ENCODE peak calls at places on chromosomes 13 and 19, in four cellular contexts. F is AG09309, Q is adrenal gland, J is HFFc6. E is an unnamed sample.

GRCh38 chr13:20547479-20547908 is 19.5 kb upstream of the IFT88 start:
- DNase-seq in F (no peak), Q (no peak), J (no peak), E (no peak)

GRCh38 chr13:81058211-81058915 is 717.4 kb upstream of the SPRY2 start:
- DNase-seq in F (no peak), Q (no peak), J (no peak), E (no peak)

GRCh38 chr13:32318072-32318471 is 2.8 kb downstream of the BRCA2 start:
- DNase-seq in F (no peak), Q (no peak), J (no peak), E (no peak)

GRCh38 chr13:52838433-52839107 is 9.9 kb downstream of the PCDH8 start:
- DNase-seq in F (no peak), Q (no peak), J (no peak), E (no peak)

GRCh38 chr13:74168263-74168675 is 34.1 kb upstream of the KLF12 start:
- DNase-seq in F (no peak), Q (no peak), J (no peak), E (no peak)

GRCh38 chr19:46351241-46352041 is 4.6 kb downstream of the PPP5C start:
- DNase-seq in F (no peak), Q (peak), J (peak), E (no peak)

GRCh38 chr19:3136684-3137055 is 837 bp downstream of the GNA15 start:
- DNase-seq in F (no peak), Q (no peak), J (no peak), E (no peak)

GRCh38 chr13:106034201-106034600 is 501.3 kb downstream of the EFNB2 start:
- DNase-seq in F (peak), Q (no peak), J (no peak), E (no peak)

GRCh38 chr13:60348097-60348496 is 48.9 kb upstream of the TDRD3 start:
- DNase-seq in F (no peak), Q (no peak), J (no peak), E (no peak)

GRCh38 chr19:31334101-31334848 is 15.0 kb downstream of the TSHZ3 start:
- DNase-seq in F (no peak), Q (no peak), J (peak), E (no peak)

GRCh38 chr19:27774337-27774736 is 1438.6 kb downstream of the UQCRFS1 start:
- DNase-seq in F (no peak), Q (no peak), J (no peak), E (no peak)

GRCh38 chr19:14848822-14849221 is at the start of gene OR7A10:
- DNase-seq in F (no peak), Q (no peak), J (no peak), E (no peak)

GRCh38 chr19:4375164-4375619 is 25.2 kb downstream of the SH3GL1 start:
- DNase-seq in F (no peak), Q (peak), J (peak), E (no peak)

GRCh38 chr13:19836472-19836871 is 27.0 kb downstream of the ZMYM5 start:
- DNase-seq in F (no peak), Q (no peak), J (peak), E (no peak)

GRCh38 chr19:1469936-1470863 is 8.8 kb downstream of the C19orf25 start:
- DNase-seq in F (no peak), Q (no peak), J (no peak), E (no peak)

GRCh38 chr19:11246941-11247340 is 7.5 kb downstream of the ANGPTL8 start:
- DNase-seq in F (no peak), Q (no peak), J (no peak), E (no peak)

GRCh38 chr13:93230466-93230865 is 3.9 kb downstream of the GPC6 start:
- DNase-seq in F (peak), Q (no peak), J (peak), E (no peak)

GRCh38 chr19:33373701-33374405 is at the start of gene CEBPG:
- DNase-seq in F (no peak), Q (peak), J (peak), E (no peak)

GRCh38 chr13:66994097-66994496 is 236.0 kb downstream of the PCDH9 start:
- DNase-seq in F (no peak), Q (peak), J (no peak), E (no peak)

GRCh38 chr19:6501740-6502648 is at the start of gene TUBB4A:
- DNase-seq in F (no peak), Q (peak), J (no peak), E (no peak)

GRCh38 chr13:80962173-80962572 is 621.2 kb upstream of the SPRY2 start:
- DNase-seq in F (no peak), Q (no peak), J (no peak), E (no peak)

GRCh38 chr19:3792114-3792513 is 5.9 kb upstream of the MATK start:
- DNase-seq in F (no peak), Q (no peak), J (no peak), E (no peak)

GRCh38 chr13:99421758-99422555 is 79.3 kb upstream of the TM9SF2 start:
- DNase-seq in F (no peak), Q (no peak), J (no peak), E (no peak)

GRCh38 chr19:35874392-35874930 is 6.1 kb downstream of the APLP1 start:
- DNase-seq in F (no peak), Q (no peak), J (no peak), E (no peak)

GRCh38 chr13:100584901-100585300 is 3.7 kb downstream of the GGACT start:
- DNase-seq in F (no peak), Q (no peak), J (no peak), E (no peak)

GRCh38 chr13:93687261-93687660 is 460.7 kb downstream of the GPC6 start:
- DNase-seq in F (no peak), Q (no peak), J (peak), E (no peak)

GRCh38 chr19:47186337-47187022 is 44.5 kb downstream of the BBC3 start:
- DNase-seq in F (no peak), Q (no peak), J (no peak), E (no peak)

GRCh38 chr19:5251096-5252065 is 89.2 kb downstream of the PTPRS start:
- DNase-seq in F (no peak), Q (peak), J (no peak), E (no peak)

GRCh38 chr13:40255551-40255950 is 410.9 kb downstream of the FOXO1 start:
- DNase-seq in F (no peak), Q (no peak), J (no peak), E (no peak)

DNA sequence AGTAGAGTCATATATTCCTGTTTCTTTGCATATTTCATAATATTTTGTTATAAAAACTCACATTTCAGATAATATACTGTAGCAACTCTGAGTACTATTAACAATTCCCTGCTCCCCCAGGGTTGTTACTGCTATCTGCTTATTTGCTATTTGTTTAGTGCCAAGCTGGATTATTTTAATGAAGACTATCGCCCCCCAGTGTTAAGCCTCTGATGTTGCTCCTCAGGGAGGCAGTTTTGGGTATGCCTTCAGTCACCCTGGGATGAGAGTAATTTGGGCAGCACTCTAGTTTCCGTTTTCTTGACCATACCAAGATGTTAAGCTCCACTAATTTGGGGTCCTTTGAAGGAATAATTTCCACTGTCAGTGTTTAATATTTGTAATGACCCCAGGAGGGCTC is 46.0 kb downstream of the MICU2 start:
- DNase-seq in F (no peak), Q (no peak), J (peak), E (no peak)
- TF ChIP-seq CTCF in F (peak), Q (peak), J (peak), E (no peak)

GRCh38 chr13:77919351-77920294 is 992 bp upstream of the EDNRB start:
- DNase-seq in F (no peak), Q (peak), J (no peak), E (no peak)

GRCh38 chr13:77916481-77916880 is 2.1 kb downstream of the EDNRB start:
- DNase-seq in F (no peak), Q (no peak), J (no peak), E (no peak)

GRCh38 chr13:77915676-77916075 is 3.0 kb downstream of the EDNRB start:
- DNase-seq in F (no peak), Q (no peak), J (no peak), E (no peak)

GRCh38 chr13:77918391-77919261 is at the start of gene EDNRB:
- DNase-seq in F (no peak), Q (peak), J (no peak), E (no peak)
- TF ChIP-seq CTCF in F (no peak), Q (peak), J (no peak), E (no peak)

GRCh38 chr19:48826606-48827020 is 9.7 kb downstream of the HSD17B14 start:
- DNase-seq in F (no peak), Q (no peak), J (no peak), E (no peak)
- TF ChIP-seq CTCF in F (peak), Q (no peak), J (peak), E (no peak)

DNA sequence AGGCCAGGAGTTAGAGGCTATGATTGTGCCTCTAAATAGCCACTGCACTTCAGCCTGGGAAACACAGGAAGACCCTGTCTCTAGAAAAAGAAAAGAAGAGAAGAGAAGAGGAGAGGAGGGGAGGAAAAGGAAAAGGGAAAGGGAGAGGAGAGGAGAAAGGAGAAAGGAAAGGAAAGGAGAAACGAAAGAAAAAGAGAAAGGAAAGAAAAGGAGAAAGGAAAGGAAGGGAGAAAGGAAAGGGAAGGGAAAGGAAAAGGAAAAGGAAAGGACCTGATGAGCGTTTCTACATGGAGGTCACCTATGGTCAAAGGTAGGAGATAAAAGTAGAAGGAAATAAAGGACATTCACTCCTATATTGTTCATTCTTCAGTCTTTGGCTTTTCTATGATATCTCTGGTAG is 109.1 kb upstream of the TRPC4 start:
- DNase-seq in F (no peak), Q (no peak), J (no peak), E (no peak)
- TF ChIP-seq CTCF in F (no peak), Q (no peak), J (no peak), E (no peak)

GRCh38 chr13:30618938-30619289 is 1.2 kb downstream of the USPL1 start:
- DNase-seq in F (no peak), Q (no peak), J (no peak), E (no peak)

GRCh38 chr13:30615851-30616311 is 1.8 kb upstream of the USPL1 start:
- DNase-seq in F (peak), Q (no peak), J (no peak), E (no peak)

GRCh38 chr13:30616927-30617314 is 799 bp upstream of the USPL1 start:
- DNase-seq in F (peak), Q (peak), J (peak), E (peak)

GRCh38 chr13:30618186-30618937 is 642 bp downstream of the USPL1 start:
- DNase-seq in F (no peak), Q (no peak), J (no peak), E (no peak)

GRCh38 chr13:30617315-30618185 is at the start of gene USPL1:
- DNase-seq in F (peak), Q (peak), J (peak), E (peak)
- TF ChIP-seq CTCF in F (no peak), Q (peak), J (peak), E (no peak)

GRCh38 chr19:51439021-51439465 is 19.2 kb downstream of the SIGLEC8 start:
- DNase-seq in F (no peak), Q (no peak), J (peak), E (no peak)
- TF ChIP-seq CTCF in F (peak), Q (peak), J (peak), E (no peak)

GRCh38 chr19:45091031-45091918 is 1.7 kb upstream of the PPP1R37 start:
- DNase-seq in F (peak), Q (peak), J (peak), E (peak)

GRCh38 chr19:45087531-45087930 is 5.4 kb upstream of the PPP1R37 start:
- DNase-seq in F (no peak), Q (no peak), J (no peak), E (no peak)

GRCh38 chr19:45090598-45090997 is 2.4 kb upstream of the PPP1R37 start:
- DNase-seq in F (no peak), Q (no peak), J (no peak), E (no peak)

GRCh38 chr19:45092747-45093678 is at the start of gene PPP1R37:
- DNase-seq in F (peak), Q (peak), J (peak), E (peak)

GRCh38 chr19:45090034-45090433 is 2.9 kb upstream of the PPP1R37 start:
- DNase-seq in F (no peak), Q (no peak), J (no peak), E (no peak)
- TF ChIP-seq CTCF in F (no peak), Q (no peak), J (peak), E (no peak)

E was measured in omental fat pad.